ENCODE peak calls at places on chromosomes 13 and 19, in four cellular contexts. X, B, U and Q are unnamed samples.

GRCh38 chr13:24660023-24660806 is 20.0 kb upstream of the ATP12A start:
- DNase-seq in B (no peak), U (no peak), X (no peak), Q (peak; percentile 40)

GRCh38 chr13:80035096-80035495 is 305.8 kb downstream of the SPRY2 start:
- DNase-seq in U (no peak), X (no peak), B (no peak), Q (no peak)

GRCh38 chr13:20891034-20891433 is 11.5 kb downstream of the XPO4 start:
- DNase-seq in X (no peak), B (no peak), U (no peak), Q (no peak)

GRCh38 chr19:55259540-55260210 is 858 bp upstream of the PPP6R1 start:
- DNase-seq in B (no peak), U (no peak), X (peak; percentile 56), Q (no peak)

GRCh38 chr19:6460099-6460884 is 700 bp upstream of the SLC25A23 start:
- DNase-seq in B (peak; percentile 94), U (peak; percentile 99), X (peak; percentile 89), Q (peak; percentile 98)

GRCh38 chr13:37540228-37540627 is 58.3 kb downstream of the POSTN start:
- DNase-seq in U (peak; percentile 91), B (no peak), X (no peak), Q (no peak)

GRCh38 chr13:46893221-46893620 is 3.6 kb downstream of the HTR2A start:
- DNase-seq in B (no peak), X (no peak), U (peak; percentile 44), Q (no peak)

GRCh38 chr19:28710278-28710677 is 502.7 kb downstream of the UQCRFS1 start:
- DNase-seq in B (no peak), U (peak; percentile 71), X (no peak), Q (no peak)

GRCh38 chr19:16088351-16088984 is 12.2 kb downstream of the TPM4 start:
- DNase-seq in B (peak; percentile 33), X (no peak), U (no peak), Q (no peak)

GRCh38 chr13:33110713-33111413 is 94.6 kb downstream of the KL start:
- DNase-seq in U (peak; percentile 52), X (no peak), B (no peak), Q (peak; percentile 12)

GRCh38 chr13:96089749-96090239 is at the start of gene HS6ST3:
- DNase-seq in X (no peak), U (peak; percentile 42), B (peak; percentile 5), Q (peak; percentile 27)

GRCh38 chr13:106393776-106394175 is 141.7 kb downstream of the EFNB2 start:
- DNase-seq in U (peak; percentile 48), B (no peak), X (no peak), Q (no peak)

GRCh38 chr13:33483471-33483870 is 197.9 kb upstream of the STARD13 start:
- DNase-seq in U (peak; percentile 80), X (no peak), B (no peak), Q (peak; percentile 31)